ENCODE peak calls at places on chromosome 11, in nine cellular contexts. L is left ventricle myocardium inferior; P is amygdala; S is body of pancreas; J is Calu3; C is activated CD4-positive, alpha-beta memory T cell treated with anti-CD3 and anti-CD28 coated beads, Interleukin-2, amount 10 ng/mL, durations not matched to agents 7 days and 5 days; U is A673; V is H4; Y is H54. O is an unnamed sample.

GRCh38 chr11:2325123-2325522 is 23.3 kb downstream of the TSPAN32 start:
- DNase-seq in S (no peak), L (no peak), J (no peak), P (no peak), C (peak), V (no peak), Y (no peak), U (no peak), O (no peak)

GRCh38 chr11:16041207-16041606 is 315.1 kb downstream of the SOX6 start:
- DNase-seq in Y (no peak), J (no peak), S (no peak), V (no peak), U (no peak), P (no peak), C (no peak), L (no peak), O (no peak)

GRCh38 chr11:26780686-26781085 is 58.8 kb upstream of the SLC5A12 start:
- DNase-seq in Y (no peak), J (no peak), U (no peak), C (no peak), L (no peak), V (no peak), S (no peak), P (no peak), O (no peak)

GRCh38 chr11:14290422-14290821 is 68.6 kb downstream of the RRAS2 start:
- DNase-seq in S (no peak), Y (no peak), P (no peak), L (no peak), J (no peak), C (no peak), U (peak), V (no peak), O (no peak)

GRCh38 chr11:61738776-61739175 is 13.7 kb upstream of the MYRF start:
- DNase-seq in L (no peak), V (no peak), Y (no peak), J (no peak), P (no peak), U (no peak), C (no peak), S (no peak), O (no peak)

GRCh38 chr11:114085965-114086364 is 26.5 kb downstream of the ZBTB16 start:
- DNase-seq in L (no peak), S (peak), U (no peak), Y (no peak), V (no peak), J (no peak), C (no peak), P (no peak), O (no peak)

GRCh38 chr11:76551400-76551799 is 106.6 kb downstream of the EMSY start:
- DNase-seq in V (no peak), Y (no peak), U (no peak), C (no peak), L (no peak), P (no peak), S (no peak), J (no peak), O (no peak)

GRCh38 chr11:126914941-126915340 is 85.6 kb downstream of the KIRREL3 start:
- DNase-seq in L (no peak), S (no peak), P (no peak), J (no peak), Y (no peak), V (no peak), C (no peak), U (no peak), O (no peak)

GRCh38 chr11:47409440-47410403 is 1.3 kb downstream of the SLC39A13 start:
- DNase-seq in S (no peak), C (no peak), Y (no peak), U (no peak), L (no peak), V (no peak), P (no peak), J (no peak), O (no peak)